ENCODE peak calls at places on chromosomes 5 and 9, in seven cellular contexts. One of them, this sample, is unnamed.

GRCh38 chr5:68343421-68343826 is 127.9 kb downstream of the PIK3R1 start:
- DNase-seq in mesendoderm: peak; percentile 68
- DNase-seq in neuronal stem cell: no peak
- DNase-seq in mesenchymal stem cell: peak; percentile 74
- DNase-seq in H1: no peak
- DNase-seq in IMR-90: peak; percentile 81
- DNase-seq in trophoblast cell: no peak
- DNase-seq in this sample: no peak

GRCh38 chr5:45521067-45521466 is 175.1 kb downstream of the HCN1 start:
- DNase-seq in trophoblast cell: no peak
- DNase-seq in mesendoderm: peak; percentile 79
- DNase-seq in mesenchymal stem cell: peak; percentile 80
- DNase-seq in neuronal stem cell: peak; percentile 59
- DNase-seq in H1: peak; percentile 15
- DNase-seq in IMR-90: peak; percentile 1
- DNase-seq in this sample: peak; percentile 52

GRCh38 chr5:43985411-43985810 is 382.4 kb downstream of the NNT start:
- DNase-seq in trophoblast cell: no peak
- DNase-seq in mesendoderm: no peak
- DNase-seq in H1: no peak
- DNase-seq in neuronal stem cell: no peak
- DNase-seq in IMR-90: no peak
- DNase-seq in mesenchymal stem cell: peak; percentile 20
- DNase-seq in this sample: no peak

GRCh38 chr9:93646640-93647178 is 70.3 kb downstream of the PHF2 start:
- DNase-seq in mesendoderm: no peak
- DNase-seq in H1: no peak
- DNase-seq in neuronal stem cell: no peak
- DNase-seq in mesenchymal stem cell: no peak
- DNase-seq in IMR-90: no peak
- DNase-seq in trophoblast cell: no peak
- DNase-seq in this sample: no peak

GRCh38 chr5:16508730-16509531 is 43.3 kb upstream of the ZNF622 start:
- DNase-seq in neuronal stem cell: no peak
- DNase-seq in IMR-90: no peak
- DNase-seq in H1: peak; percentile 13
- DNase-seq in mesenchymal stem cell: no peak
- DNase-seq in trophoblast cell: peak; percentile 62
- DNase-seq in mesendoderm: peak; percentile 86
- DNase-seq in this sample: peak; percentile 74

GRCh38 chr9:112487799-112488345 is 1.2 kb downstream of the KIAA1958 start:
- DNase-seq in neuronal stem cell: no peak
- DNase-seq in trophoblast cell: no peak
- DNase-seq in H1: no peak
- DNase-seq in mesendoderm: peak; percentile 36
- DNase-seq in mesenchymal stem cell: no peak
- DNase-seq in IMR-90: no peak
- DNase-seq in this sample: no peak

GRCh38 chr5:36305571-36306326 is 4.0 kb upstream of the RANBP3L start:
- DNase-seq in IMR-90: peak; percentile 38
- DNase-seq in neuronal stem cell: no peak
- DNase-seq in mesendoderm: peak; percentile 51
- DNase-seq in H1: no peak
- DNase-seq in mesenchymal stem cell: peak; percentile 48
- DNase-seq in trophoblast cell: peak; percentile 8
- DNase-seq in this sample: peak; percentile 45

GRCh38 chr9:133960568-133961129 is 31.5 kb downstream of the VAV2 start:
- DNase-seq in mesenchymal stem cell: no peak
- DNase-seq in mesendoderm: peak; percentile 26
- DNase-seq in H1: no peak
- DNase-seq in neuronal stem cell: no peak
- DNase-seq in IMR-90: no peak
- DNase-seq in trophoblast cell: no peak
- DNase-seq in this sample: no peak

GRCh38 chr5:63262191-63262981 is 683.8 kb downstream of the LRRC70 start:
- DNase-seq in mesenchymal stem cell: peak; percentile 89
- DNase-seq in H1: no peak
- DNase-seq in mesendoderm: peak; percentile 44
- DNase-seq in IMR-90: peak; percentile 44
- DNase-seq in neuronal stem cell: no peak
- DNase-seq in trophoblast cell: no peak
- DNase-seq in this sample: no peak

GRCh38 chr9:4325113-4325512 is 25.2 kb upstream of the GLIS3 start:
- DNase-seq in mesendoderm: no peak
- DNase-seq in neuronal stem cell: no peak
- DNase-seq in mesenchymal stem cell: no peak
- DNase-seq in H1: no peak
- DNase-seq in IMR-90: no peak
- DNase-seq in trophoblast cell: no peak
- DNase-seq in this sample: no peak

GRCh38 chr9:4324513-4324912 is 24.6 kb upstream of the GLIS3 start:
- DNase-seq in trophoblast cell: no peak
- DNase-seq in neuronal stem cell: no peak
- DNase-seq in IMR-90: peak; percentile 82
- DNase-seq in H1: no peak
- DNase-seq in mesendoderm: no peak
- DNase-seq in mesenchymal stem cell: peak; percentile 65
- DNase-seq in this sample: no peak

GRCh38 chr9:4327504-4328191 is 27.8 kb upstream of the GLIS3 start:
- DNase-seq in mesenchymal stem cell: peak; percentile 49
- DNase-seq in mesendoderm: peak; percentile 50
- DNase-seq in IMR-90: peak; percentile 78
- DNase-seq in neuronal stem cell: no peak
- DNase-seq in trophoblast cell: no peak
- DNase-seq in H1: no peak
- DNase-seq in this sample: no peak

GRCh38 chr9:4333231-4333740 is 33.4 kb upstream of the GLIS3 start:
- DNase-seq in trophoblast cell: no peak
- DNase-seq in IMR-90: no peak
- DNase-seq in neuronal stem cell: no peak
- DNase-seq in H1: no peak
- DNase-seq in mesendoderm: no peak
- DNase-seq in mesenchymal stem cell: no peak
- DNase-seq in this sample: no peak

GRCh38 chr9:4328723-4329122 is 28.9 kb upstream of the GLIS3 start:
- DNase-seq in neuronal stem cell: no peak
- DNase-seq in IMR-90: peak; percentile 59
- DNase-seq in trophoblast cell: no peak
- DNase-seq in H1: no peak
- DNase-seq in mesendoderm: no peak
- DNase-seq in mesenchymal stem cell: peak; percentile 12
- DNase-seq in this sample: no peak
- H2BK120ac ChIP-seq in neuronal stem cell: no peak overlapping the region
- H2BK120ac ChIP-seq in IMR-90: no peak overlapping the region
- H2BK120ac ChIP-seq in trophoblast cell: no peak overlapping the region
- H2BK120ac ChIP-seq in H1: no peak overlapping the region
- H2BK120ac ChIP-seq in mesendoderm: no peak overlapping the region
- H2BK120ac ChIP-seq in mesenchymal stem cell: no peak overlapping the region
- H2BK120ac ChIP-seq in this sample: no peak overlapping the region

GRCh38 chr9:15390200-15390599 is 32.5 kb upstream of the SNAPC3 start:
- DNase-seq in H1: no peak
- DNase-seq in mesendoderm: no peak
- DNase-seq in neuronal stem cell: no peak
- DNase-seq in trophoblast cell: no peak
- DNase-seq in mesenchymal stem cell: no peak
- DNase-seq in IMR-90: no peak
- DNase-seq in this sample: no peak
- H2BK120ac ChIP-seq in H1: no peak overlapping the region
- H2BK120ac ChIP-seq in mesendoderm: no peak overlapping the region
- H2BK120ac ChIP-seq in neuronal stem cell: no peak overlapping the region
- H2BK120ac ChIP-seq in trophoblast cell: no peak overlapping the region
- H2BK120ac ChIP-seq in mesenchymal stem cell: no peak overlapping the region
- H2BK120ac ChIP-seq in IMR-90: no peak overlapping the region
- H2BK120ac ChIP-seq in this sample: no peak overlapping the region

DNA sequence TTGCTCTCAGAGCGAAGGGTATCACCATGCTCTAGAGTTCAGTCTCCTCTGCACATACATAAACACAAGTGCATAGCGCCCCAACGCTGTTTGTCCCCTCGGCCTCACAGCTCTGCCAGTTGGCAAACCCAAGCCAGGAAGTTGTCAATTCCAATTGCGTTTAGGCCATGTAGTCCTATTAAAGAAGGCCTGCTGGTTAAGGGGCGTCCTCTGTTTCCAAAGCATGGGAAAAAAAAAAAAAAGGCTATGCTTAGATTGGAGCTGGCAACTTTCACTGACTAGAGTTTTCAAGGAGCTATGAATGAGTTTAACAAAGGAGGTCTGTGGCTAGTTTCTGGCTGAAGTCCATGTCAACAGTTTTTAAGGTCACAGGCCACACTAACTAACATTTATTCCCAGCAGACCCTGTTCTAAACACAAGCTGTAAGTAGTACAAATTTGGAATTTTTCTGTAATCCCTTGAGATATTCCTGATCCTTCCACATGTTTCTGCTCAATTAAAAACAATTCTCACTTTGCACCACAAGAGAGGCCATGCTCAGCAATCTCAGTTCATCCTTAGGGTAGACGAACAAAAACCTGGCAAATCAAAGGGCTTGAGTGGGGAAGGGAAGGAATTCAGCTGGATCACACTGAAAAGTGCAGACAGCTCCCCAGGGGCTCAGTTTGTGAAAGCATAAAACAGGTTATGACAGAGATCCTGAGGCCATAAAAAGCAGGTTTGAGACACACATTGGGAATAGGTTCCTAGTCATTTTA is 187.7 kb downstream of the DENND1A start:
- DNase-seq in H1: no peak
- DNase-seq in mesenchymal stem cell: peak; percentile 65
- DNase-seq in IMR-90: peak; percentile 57
- DNase-seq in trophoblast cell: no peak
- DNase-seq in mesendoderm: no peak
- DNase-seq in neuronal stem cell: peak; percentile 27
- DNase-seq in this sample: no peak
- H2BK120ac ChIP-seq in H1: no peak overlapping the region
- H2BK120ac ChIP-seq in mesenchymal stem cell: no peak overlapping the region
- H2BK120ac ChIP-seq in IMR-90: no peak overlapping the region
- H2BK120ac ChIP-seq in trophoblast cell: no peak overlapping the region
- H2BK120ac ChIP-seq in mesendoderm: no peak overlapping the region
- H2BK120ac ChIP-seq in neuronal stem cell: no peak overlapping the region
- H2BK120ac ChIP-seq in this sample: no peak overlapping the region

DNA sequence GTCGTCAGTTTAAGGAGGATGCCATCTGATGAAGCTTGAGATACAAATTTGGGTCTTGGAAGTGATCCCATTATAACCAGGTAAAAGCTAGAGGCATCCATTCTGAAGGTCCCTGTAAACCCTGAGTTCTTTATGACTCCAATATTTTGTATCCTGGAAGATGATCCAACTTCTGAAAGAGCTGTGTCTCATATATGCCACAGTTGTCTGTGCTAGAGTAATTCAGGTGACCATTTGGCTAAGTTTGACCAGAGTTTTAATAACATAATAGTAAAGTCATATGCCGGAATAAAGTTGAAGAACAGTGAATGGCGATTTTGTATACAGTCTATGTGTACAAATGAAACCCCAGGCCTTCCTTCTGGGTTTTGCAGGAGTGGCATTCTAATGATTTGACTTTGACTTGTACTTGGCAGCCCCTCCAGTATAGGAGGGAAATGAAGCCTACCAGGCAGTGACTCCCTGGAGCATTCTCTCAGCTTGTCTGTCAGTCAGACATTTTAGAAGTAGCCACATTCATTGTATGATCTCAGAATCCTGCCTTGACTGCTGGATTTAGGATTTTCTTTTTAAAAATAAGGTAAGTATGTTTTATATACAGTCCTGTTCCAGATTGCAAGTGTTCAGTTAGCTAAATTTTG is 39.6 kb downstream of the ENTREP1 start:
- DNase-seq in IMR-90: no peak
- DNase-seq in H1: no peak
- DNase-seq in trophoblast cell: no peak
- DNase-seq in mesenchymal stem cell: no peak
- DNase-seq in mesendoderm: no peak
- DNase-seq in neuronal stem cell: no peak
- DNase-seq in this sample: no peak
- H2BK120ac ChIP-seq in IMR-90: no peak overlapping the region
- H2BK120ac ChIP-seq in H1: no peak overlapping the region
- H2BK120ac ChIP-seq in trophoblast cell: no peak overlapping the region
- H2BK120ac ChIP-seq in mesenchymal stem cell: no peak overlapping the region
- H2BK120ac ChIP-seq in mesendoderm: no peak overlapping the region
- H2BK120ac ChIP-seq in neuronal stem cell: no peak overlapping the region
- H2BK120ac ChIP-seq in this sample: no peak overlapping the region

GRCh38 chr9:27483576-27483975 is 40.5 kb upstream of the IFNK start:
- DNase-seq in IMR-90: no peak
- DNase-seq in trophoblast cell: no peak
- DNase-seq in H1: no peak
- DNase-seq in mesendoderm: no peak
- DNase-seq in mesenchymal stem cell: no peak
- DNase-seq in neuronal stem cell: no peak
- DNase-seq in this sample: no peak
- H2BK120ac ChIP-seq in IMR-90: no peak overlapping the region
- H2BK120ac ChIP-seq in trophoblast cell: no peak overlapping the region
- H2BK120ac ChIP-seq in H1: no peak overlapping the region
- H2BK120ac ChIP-seq in mesendoderm: no peak overlapping the region
- H2BK120ac ChIP-seq in mesenchymal stem cell: no peak overlapping the region
- H2BK120ac ChIP-seq in neuronal stem cell: no peak overlapping the region
- H2BK120ac ChIP-seq in this sample: no peak overlapping the region

GRCh38 chr9:40913096-40913719 is 215.3 kb downstream of the FOXD4L6 start:
- DNase-seq in H1: no peak
- DNase-seq in neuronal stem cell: no peak
- DNase-seq in IMR-90: no peak
- DNase-seq in mesendoderm: no peak
- DNase-seq in trophoblast cell: no peak
- DNase-seq in mesenchymal stem cell: no peak
- DNase-seq in this sample: no peak
- H2BK120ac ChIP-seq in H1: no peak overlapping the region
- H2BK120ac ChIP-seq in neuronal stem cell: no peak overlapping the region
- H2BK120ac ChIP-seq in IMR-90: no peak overlapping the region
- H2BK120ac ChIP-seq in mesendoderm: no peak overlapping the region
- H2BK120ac ChIP-seq in trophoblast cell: no peak overlapping the region
- H2BK120ac ChIP-seq in mesenchymal stem cell: no peak overlapping the region
- H2BK120ac ChIP-seq in this sample: no peak overlapping the region

GRCh38 chr5:123700624-123701023 is 188.6 kb downstream of the CSNK1G3 start:
- DNase-seq in IMR-90: peak; percentile 96
- DNase-seq in neuronal stem cell: no peak
- DNase-seq in trophoblast cell: peak; percentile 76
- DNase-seq in mesenchymal stem cell: peak; percentile 97
- DNase-seq in H1: no peak
- DNase-seq in mesendoderm: peak; percentile 84
- DNase-seq in this sample: no peak
- H2BK120ac ChIP-seq in IMR-90: peak overlapping the region; percentile 99
- H2BK120ac ChIP-seq in neuronal stem cell: no peak overlapping the region
- H2BK120ac ChIP-seq in trophoblast cell: no peak overlapping the region
- H2BK120ac ChIP-seq in mesenchymal stem cell: no peak overlapping the region
- H2BK120ac ChIP-seq in H1: no peak overlapping the region
- H2BK120ac ChIP-seq in mesendoderm: no peak overlapping the region
- H2BK120ac ChIP-seq in this sample: no peak overlapping the region

GRCh38 chr9:9645006-9645405 is 967.8 kb downstream of the PTPRD start:
- DNase-seq in trophoblast cell: no peak
- DNase-seq in IMR-90: no peak
- DNase-seq in neuronal stem cell: no peak
- DNase-seq in mesenchymal stem cell: no peak
- DNase-seq in H1: no peak
- DNase-seq in mesendoderm: no peak
- DNase-seq in this sample: no peak
- H2BK120ac ChIP-seq in trophoblast cell: no peak overlapping the region
- H2BK120ac ChIP-seq in IMR-90: no peak overlapping the region
- H2BK120ac ChIP-seq in neuronal stem cell: no peak overlapping the region
- H2BK120ac ChIP-seq in mesenchymal stem cell: no peak overlapping the region
- H2BK120ac ChIP-seq in H1: no peak overlapping the region
- H2BK120ac ChIP-seq in mesendoderm: no peak overlapping the region
- H2BK120ac ChIP-seq in this sample: no peak overlapping the region

GRCh38 chr9:70600479-70600878 is 186.0 kb upstream of the KLF9 start:
- DNase-seq in mesendoderm: peak; percentile 34
- DNase-seq in IMR-90: peak; percentile 89
- DNase-seq in neuronal stem cell: no peak
- DNase-seq in mesenchymal stem cell: peak; percentile 93
- DNase-seq in trophoblast cell: peak; percentile 29
- DNase-seq in H1: no peak
- DNase-seq in this sample: no peak
- H2BK120ac ChIP-seq in mesendoderm: no peak overlapping the region
- H2BK120ac ChIP-seq in IMR-90: peak overlapping the region; percentile 91
- H2BK120ac ChIP-seq in neuronal stem cell: no peak overlapping the region
- H2BK120ac ChIP-seq in mesenchymal stem cell: no peak overlapping the region
- H2BK120ac ChIP-seq in trophoblast cell: no peak overlapping the region
- H2BK120ac ChIP-seq in H1: no peak overlapping the region
- H2BK120ac ChIP-seq in this sample: no peak overlapping the region